ENCODE peak calls at places on chromosomes 7 and 10, in seven cellular contexts. One of them, this sample, is unnamed.

GRCh38 chr10:29119374-29119773 is 169.5 kb upstream of the LYZL1 start:
- DNase-seq in AG04450: no peak
- DNase-seq in mesothelial cell of epicardium: no peak
- DNase-seq in CD4-positive, alpha-beta T cell: no peak
- DNase-seq in cardiac muscle cell: no peak
- DNase-seq in adrenal gland: peak; percentile 25
- DNase-seq in astrocyte of the spinal cord: no peak
- DNase-seq in this sample: no peak

GRCh38 chr10:46229144-46229563 is 57.6 kb upstream of the ANTXRL start:
- DNase-seq in mesothelial cell of epicardium: no peak
- DNase-seq in AG04450: no peak
- DNase-seq in CD4-positive, alpha-beta T cell: no peak
- DNase-seq in astrocyte of the spinal cord: no peak
- DNase-seq in cardiac muscle cell: peak; percentile 61
- DNase-seq in adrenal gland: peak; percentile 9
- DNase-seq in this sample: peak; percentile 62

GRCh38 chr10:77117501-77117900 is 520.1 kb downstream of the KCNMA1 start:
- DNase-seq in adrenal gland: no peak
- DNase-seq in mesothelial cell of epicardium: no peak
- DNase-seq in AG04450: no peak
- DNase-seq in CD4-positive, alpha-beta T cell: no peak
- DNase-seq in astrocyte of the spinal cord: no peak
- DNase-seq in cardiac muscle cell: no peak
- DNase-seq in this sample: no peak

GRCh38 chr10:28492093-28492492 is 40.8 kb upstream of the WAC start:
- DNase-seq in cardiac muscle cell: no peak
- DNase-seq in mesothelial cell of epicardium: no peak
- DNase-seq in AG04450: no peak
- DNase-seq in adrenal gland: no peak
- DNase-seq in CD4-positive, alpha-beta T cell: no peak
- DNase-seq in astrocyte of the spinal cord: no peak
- DNase-seq in this sample: no peak

GRCh38 chr7:156148995-156149394 is 336.7 kb upstream of the SHH start:
- DNase-seq in cardiac muscle cell: no peak
- DNase-seq in mesothelial cell of epicardium: no peak
- DNase-seq in astrocyte of the spinal cord: no peak
- DNase-seq in AG04450: no peak
- DNase-seq in CD4-positive, alpha-beta T cell: no peak
- DNase-seq in adrenal gland: no peak
- DNase-seq in this sample: no peak

GRCh38 chr7:117068511-117069155 is 115.3 kb downstream of the ST7 start:
- DNase-seq in CD4-positive, alpha-beta T cell: no peak
- DNase-seq in astrocyte of the spinal cord: no peak
- DNase-seq in cardiac muscle cell: no peak
- DNase-seq in mesothelial cell of epicardium: no peak
- DNase-seq in adrenal gland: no peak
- DNase-seq in AG04450: no peak
- DNase-seq in this sample: no peak

GRCh38 chr10:14362098-14362497 is 31.4 kb upstream of the FRMD4A start:
- DNase-seq in AG04450: no peak
- DNase-seq in cardiac muscle cell: no peak
- DNase-seq in mesothelial cell of epicardium: no peak
- DNase-seq in adrenal gland: no peak
- DNase-seq in CD4-positive, alpha-beta T cell: no peak
- DNase-seq in astrocyte of the spinal cord: peak; percentile 57
- DNase-seq in this sample: no peak

GRCh38 chr10:71998119-71998839 is 34.1 kb downstream of the CHST3 start:
- DNase-seq in cardiac muscle cell: no peak
- DNase-seq in adrenal gland: peak; percentile 81
- DNase-seq in astrocyte of the spinal cord: no peak
- DNase-seq in mesothelial cell of epicardium: no peak
- DNase-seq in AG04450: no peak
- DNase-seq in CD4-positive, alpha-beta T cell: no peak
- DNase-seq in this sample: no peak

GRCh38 chr10:132536241-132536963 is 1.2 kb upstream of the INPP5A start:
- DNase-seq in CD4-positive, alpha-beta T cell: no peak
- DNase-seq in AG04450: no peak
- DNase-seq in adrenal gland: peak; percentile 48
- DNase-seq in astrocyte of the spinal cord: no peak
- DNase-seq in mesothelial cell of epicardium: no peak
- DNase-seq in cardiac muscle cell: peak; percentile 51
- DNase-seq in this sample: no peak

GRCh38 chr7:102223175-102223574 is 63.5 kb upstream of the SH2B2 start:
- DNase-seq in AG04450: no peak
- DNase-seq in CD4-positive, alpha-beta T cell: no peak
- DNase-seq in adrenal gland: no peak
- DNase-seq in cardiac muscle cell: no peak
- DNase-seq in mesothelial cell of epicardium: no peak
- DNase-seq in astrocyte of the spinal cord: no peak
- DNase-seq in this sample: no peak

GRCh38 chr7:102415685-102416225 is 17.6 kb upstream of the ORAI2 start:
- DNase-seq in cardiac muscle cell: no peak
- DNase-seq in AG04450: no peak
- DNase-seq in astrocyte of the spinal cord: no peak
- DNase-seq in CD4-positive, alpha-beta T cell: peak; percentile 54
- DNase-seq in mesothelial cell of epicardium: no peak
- DNase-seq in adrenal gland: no peak
- DNase-seq in this sample: no peak

GRCh38 chr7:158017226-158018060 is 570.2 kb downstream of the PTPRN2 start:
- DNase-seq in astrocyte of the spinal cord: no peak
- DNase-seq in mesothelial cell of epicardium: no peak
- DNase-seq in cardiac muscle cell: peak; percentile 36
- DNase-seq in AG04450: no peak
- DNase-seq in adrenal gland: no peak
- DNase-seq in CD4-positive, alpha-beta T cell: no peak
- DNase-seq in this sample: peak; percentile 50

GRCh38 chr7:70614237-70614984 is 517.5 kb upstream of the GALNT17 start:
- DNase-seq in adrenal gland: peak; percentile 39
- DNase-seq in mesothelial cell of epicardium: no peak
- DNase-seq in astrocyte of the spinal cord: peak; percentile 83
- DNase-seq in AG04450: no peak
- DNase-seq in CD4-positive, alpha-beta T cell: no peak
- DNase-seq in cardiac muscle cell: peak; percentile 75
- DNase-seq in this sample: no peak

GRCh38 chr10:110087682-110088081 is 79.9 kb downstream of the ADD3 start:
- DNase-seq in cardiac muscle cell: no peak
- DNase-seq in adrenal gland: no peak
- DNase-seq in CD4-positive, alpha-beta T cell: no peak
- DNase-seq in AG04450: no peak
- DNase-seq in mesothelial cell of epicardium: no peak
- DNase-seq in astrocyte of the spinal cord: no peak
- DNase-seq in this sample: no peak

GRCh38 chr7:20906791-20907190 is 120.1 kb upstream of the SP8 start:
- DNase-seq in astrocyte of the spinal cord: no peak
- DNase-seq in cardiac muscle cell: no peak
- DNase-seq in AG04450: no peak
- DNase-seq in mesothelial cell of epicardium: no peak
- DNase-seq in CD4-positive, alpha-beta T cell: no peak
- DNase-seq in adrenal gland: no peak
- DNase-seq in this sample: no peak

GRCh38 chr10:130515670-130516069 is 379.5 kb downstream of the GLRX3 start:
- DNase-seq in CD4-positive, alpha-beta T cell: no peak
- DNase-seq in mesothelial cell of epicardium: no peak
- DNase-seq in astrocyte of the spinal cord: no peak
- DNase-seq in AG04450: no peak
- DNase-seq in cardiac muscle cell: no peak
- DNase-seq in adrenal gland: no peak
- DNase-seq in this sample: no peak

GRCh38 chr10:122525788-122526187 is 34.8 kb upstream of the DMBT1 start:
- DNase-seq in AG04450: no peak
- DNase-seq in cardiac muscle cell: peak; percentile 43
- DNase-seq in astrocyte of the spinal cord: no peak
- DNase-seq in adrenal gland: no peak
- DNase-seq in CD4-positive, alpha-beta T cell: no peak
- DNase-seq in mesothelial cell of epicardium: no peak
- DNase-seq in this sample: peak; percentile 40

GRCh38 chr10:120897343-120897742 is 46.2 kb downstream of the WDR11 start:
- DNase-seq in mesothelial cell of epicardium: no peak
- DNase-seq in astrocyte of the spinal cord: no peak
- DNase-seq in adrenal gland: no peak
- DNase-seq in AG04450: no peak
- DNase-seq in CD4-positive, alpha-beta T cell: no peak
- DNase-seq in cardiac muscle cell: no peak
- DNase-seq in this sample: no peak

GRCh38 chr7:124940306-124940705 is 10.7 kb upstream of the POT1 start:
- DNase-seq in cardiac muscle cell: no peak
- DNase-seq in mesothelial cell of epicardium: no peak
- DNase-seq in CD4-positive, alpha-beta T cell: no peak
- DNase-seq in AG04450: no peak
- DNase-seq in adrenal gland: no peak
- DNase-seq in astrocyte of the spinal cord: no peak
- DNase-seq in this sample: no peak

GRCh38 chr10:28839600-28840007 is 162.3 kb downstream of the BAMBI start:
- DNase-seq in adrenal gland: peak; percentile 78
- DNase-seq in CD4-positive, alpha-beta T cell: no peak
- DNase-seq in cardiac muscle cell: peak; percentile 72
- DNase-seq in mesothelial cell of epicardium: no peak
- DNase-seq in AG04450: no peak
- DNase-seq in astrocyte of the spinal cord: peak; percentile 19
- DNase-seq in this sample: no peak

GRCh38 chr7:142690554-142691182 is 58.6 kb upstream of the PRSS1 start:
- DNase-seq in astrocyte of the spinal cord: no peak
- DNase-seq in cardiac muscle cell: no peak
- DNase-seq in mesothelial cell of epicardium: no peak
- DNase-seq in adrenal gland: no peak
- DNase-seq in AG04450: no peak
- DNase-seq in CD4-positive, alpha-beta T cell: no peak
- DNase-seq in this sample: no peak

GRCh38 chr7:142685877-142686508 is 63.3 kb upstream of the PRSS1 start:
- DNase-seq in astrocyte of the spinal cord: no peak
- DNase-seq in CD4-positive, alpha-beta T cell: no peak
- DNase-seq in AG04450: no peak
- DNase-seq in adrenal gland: no peak
- DNase-seq in mesothelial cell of epicardium: no peak
- DNase-seq in cardiac muscle cell: no peak
- DNase-seq in this sample: no peak

GRCh38 chr7:142693911-142694310 is 55.4 kb upstream of the PRSS1 start:
- DNase-seq in adrenal gland: no peak
- DNase-seq in mesothelial cell of epicardium: no peak
- DNase-seq in cardiac muscle cell: no peak
- DNase-seq in CD4-positive, alpha-beta T cell: no peak
- DNase-seq in AG04450: no peak
- DNase-seq in astrocyte of the spinal cord: no peak
- DNase-seq in this sample: no peak

GRCh38 chr7:142689439-142690168 is 59.7 kb upstream of the PRSS1 start:
- DNase-seq in AG04450: no peak
- DNase-seq in astrocyte of the spinal cord: no peak
- DNase-seq in mesothelial cell of epicardium: no peak
- DNase-seq in adrenal gland: no peak
- DNase-seq in cardiac muscle cell: no peak
- DNase-seq in CD4-positive, alpha-beta T cell: no peak
- DNase-seq in this sample: no peak
- TF ChIP-seq CTCF in AG04450: no peak
- TF ChIP-seq CTCF in astrocyte of the spinal cord: peak; percentile 16
- TF ChIP-seq CTCF in mesothelial cell of epicardium: no peak
- TF ChIP-seq CTCF in adrenal gland: no peak
- TF ChIP-seq CTCF in cardiac muscle cell: peak; percentile 37
- TF ChIP-seq CTCF in CD4-positive, alpha-beta T cell: no peak
- TF ChIP-seq CTCF in this sample: peak; percentile 34

DNA sequence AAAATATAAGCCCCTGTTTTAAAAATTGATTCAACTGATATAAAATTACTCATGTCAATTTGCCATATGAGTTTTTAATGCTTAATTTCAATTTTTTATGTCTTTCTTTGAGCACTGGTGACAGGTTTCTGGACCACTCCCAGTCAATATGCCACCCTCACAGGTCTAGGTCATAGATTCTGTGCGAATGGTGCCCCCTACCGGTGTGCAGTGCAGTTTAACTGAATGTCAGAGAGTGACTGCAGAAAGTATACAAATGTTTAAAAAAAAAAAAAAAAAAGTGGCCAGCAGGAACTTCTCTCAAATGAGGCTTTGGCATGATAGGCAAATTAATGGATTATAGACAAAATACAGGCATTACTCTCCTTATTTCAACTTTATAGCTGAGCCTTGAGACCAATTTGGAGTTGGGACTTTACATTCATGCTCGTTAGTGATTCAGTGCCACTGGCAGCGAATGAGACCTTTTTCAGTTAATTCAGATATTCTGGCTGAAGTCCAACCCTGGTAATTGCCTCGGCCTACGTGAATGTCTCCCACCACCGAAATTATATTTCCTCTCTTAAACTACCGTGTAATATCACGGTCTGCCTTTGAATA is 427.6 kb downstream of the PHTF2 start:
- DNase-seq in AG04450: no peak
- DNase-seq in mesothelial cell of epicardium: no peak
- DNase-seq in CD4-positive, alpha-beta T cell: no peak
- DNase-seq in cardiac muscle cell: no peak
- DNase-seq in astrocyte of the spinal cord: no peak
- DNase-seq in adrenal gland: peak; percentile 54
- DNase-seq in this sample: no peak
- TF ChIP-seq CTCF in AG04450: peak; percentile 66
- TF ChIP-seq CTCF in mesothelial cell of epicardium: peak; percentile 43
- TF ChIP-seq CTCF in CD4-positive, alpha-beta T cell: no peak
- TF ChIP-seq CTCF in cardiac muscle cell: peak; percentile 47
- TF ChIP-seq CTCF in astrocyte of the spinal cord: peak; percentile 56
- TF ChIP-seq CTCF in adrenal gland: peak; percentile 43
- TF ChIP-seq CTCF in this sample: peak; percentile 71

GRCh38 chr7:151630349-151630748 is 110.7 kb upstream of the RHEB start:
- DNase-seq in AG04450: no peak
- DNase-seq in CD4-positive, alpha-beta T cell: no peak
- DNase-seq in mesothelial cell of epicardium: no peak
- DNase-seq in astrocyte of the spinal cord: no peak
- DNase-seq in cardiac muscle cell: no peak
- DNase-seq in adrenal gland: no peak
- DNase-seq in this sample: no peak

GRCh38 chr7:151631149-151631967 is 111.7 kb upstream of the RHEB start:
- DNase-seq in AG04450: no peak
- DNase-seq in astrocyte of the spinal cord: no peak
- DNase-seq in mesothelial cell of epicardium: peak; percentile 42
- DNase-seq in adrenal gland: no peak
- DNase-seq in CD4-positive, alpha-beta T cell: no peak
- DNase-seq in cardiac muscle cell: peak; percentile 56
- DNase-seq in this sample: no peak

GRCh38 chr7:151632750-151633515 is 113.2 kb upstream of the RHEB start:
- DNase-seq in AG04450: no peak
- DNase-seq in adrenal gland: peak; percentile 41
- DNase-seq in astrocyte of the spinal cord: peak; percentile 52
- DNase-seq in CD4-positive, alpha-beta T cell: peak; percentile 35
- DNase-seq in mesothelial cell of epicardium: no peak
- DNase-seq in cardiac muscle cell: no peak
- DNase-seq in this sample: peak; percentile 68

GRCh38 chr7:151633516-151633812 is 113.8 kb upstream of the RHEB start:
- DNase-seq in AG04450: no peak
- DNase-seq in adrenal gland: no peak
- DNase-seq in astrocyte of the spinal cord: no peak
- DNase-seq in mesothelial cell of epicardium: no peak
- DNase-seq in cardiac muscle cell: no peak
- DNase-seq in CD4-positive, alpha-beta T cell: no peak
- DNase-seq in this sample: no peak

GRCh38 chr7:151631968-151632749 is 112.5 kb upstream of the RHEB start:
- DNase-seq in adrenal gland: peak; percentile 89
- DNase-seq in CD4-positive, alpha-beta T cell: peak; percentile 90
- DNase-seq in cardiac muscle cell: peak; percentile 92
- DNase-seq in mesothelial cell of epicardium: peak; percentile 68
- DNase-seq in astrocyte of the spinal cord: peak; percentile 75
- DNase-seq in AG04450: peak; percentile 21
- DNase-seq in this sample: peak; percentile 85
- TF ChIP-seq CTCF in adrenal gland: peak; percentile 48
- TF ChIP-seq CTCF in CD4-positive, alpha-beta T cell: no peak
- TF ChIP-seq CTCF in cardiac muscle cell: peak; percentile 14
- TF ChIP-seq CTCF in mesothelial cell of epicardium: no peak
- TF ChIP-seq CTCF in astrocyte of the spinal cord: peak; percentile 18
- TF ChIP-seq CTCF in AG04450: peak; percentile 21
- TF ChIP-seq CTCF in this sample: peak; percentile 55

GRCh38 chr10:84798333-84798732 is 469.9 kb downstream of the CCSER2 start:
- DNase-seq in adrenal gland: no peak
- DNase-seq in astrocyte of the spinal cord: no peak
- DNase-seq in mesothelial cell of epicardium: no peak
- DNase-seq in CD4-positive, alpha-beta T cell: no peak
- DNase-seq in cardiac muscle cell: no peak
- DNase-seq in AG04450: no peak
- DNase-seq in this sample: no peak
- TF ChIP-seq CTCF in adrenal gland: no peak
- TF ChIP-seq CTCF in astrocyte of the spinal cord: no peak
- TF ChIP-seq CTCF in mesothelial cell of epicardium: no peak
- TF ChIP-seq CTCF in CD4-positive, alpha-beta T cell: no peak
- TF ChIP-seq CTCF in cardiac muscle cell: no peak
- TF ChIP-seq CTCF in AG04450: no peak
- TF ChIP-seq CTCF in this sample: no peak